ENCODE peak calls at places on chromosomes 2 and 18, in ten cellular contexts. One of them, this sample, is unnamed.

GRCh38 chr18:80241919-80242777 is 5.2 kb downstream of the PARD6G start:
- DNase-seq in adrenal gland: no peak
- DNase-seq in transverse colon: no peak
- DNase-seq in midbrain: no peak
- DNase-seq in neuronal stem cell: no peak
- DNase-seq in naive B cell: no peak
- DNase-seq in HT1080: no peak
- DNase-seq in brain microvascular endothelial cell: no peak
- DNase-seq in GM10248: no peak
- DNase-seq in HTR-8/SVneo: no peak
- DNase-seq in this sample: no peak

GRCh38 chr2:215970425-215970824 is 42.9 kb downstream of the MREG start:
- DNase-seq in adrenal gland: peak; percentile 50
- DNase-seq in transverse colon: no peak
- DNase-seq in midbrain: no peak
- DNase-seq in neuronal stem cell: no peak
- DNase-seq in naive B cell: no peak
- DNase-seq in HT1080: peak; percentile 29
- DNase-seq in brain microvascular endothelial cell: peak; percentile 43
- DNase-seq in GM10248: no peak
- DNase-seq in HTR-8/SVneo: no peak
- DNase-seq in this sample: peak; percentile 21

GRCh38 chr2:31764169-31764568 is 183.4 kb upstream of the SRD5A2 start:
- DNase-seq in adrenal gland: no peak
- DNase-seq in transverse colon: no peak
- DNase-seq in midbrain: no peak
- DNase-seq in neuronal stem cell: no peak
- DNase-seq in naive B cell: no peak
- DNase-seq in HT1080: no peak
- DNase-seq in brain microvascular endothelial cell: no peak
- DNase-seq in GM10248: no peak
- DNase-seq in HTR-8/SVneo: peak; percentile 9
- DNase-seq in this sample: no peak

GRCh38 chr2:32946314-32947075 is at the start of gene LTBP1:
- DNase-seq in adrenal gland: peak; percentile 77
- DNase-seq in transverse colon: peak; percentile 84
- DNase-seq in midbrain: peak; percentile 75
- DNase-seq in neuronal stem cell: peak; percentile 61
- DNase-seq in naive B cell: peak; percentile 49
- DNase-seq in HT1080: peak; percentile 55
- DNase-seq in brain microvascular endothelial cell: peak; percentile 67
- DNase-seq in GM10248: peak; percentile 79
- DNase-seq in HTR-8/SVneo: peak; percentile 77
- DNase-seq in this sample: peak; percentile 88

GRCh38 chr18:3494569-3494968 is 44.6 kb downstream of the TGIF1 start:
- DNase-seq in adrenal gland: no peak
- DNase-seq in transverse colon: no peak
- DNase-seq in midbrain: no peak
- DNase-seq in neuronal stem cell: no peak
- DNase-seq in naive B cell: no peak
- DNase-seq in HT1080: no peak
- DNase-seq in brain microvascular endothelial cell: no peak
- DNase-seq in GM10248: no peak
- DNase-seq in HTR-8/SVneo: no peak
- DNase-seq in this sample: no peak

GRCh38 chr18:48855422-48856377 is 95.1 kb downstream of the SMAD7 start:
- DNase-seq in adrenal gland: no peak
- DNase-seq in transverse colon: no peak
- DNase-seq in midbrain: no peak
- DNase-seq in neuronal stem cell: no peak
- DNase-seq in naive B cell: no peak
- DNase-seq in HT1080: no peak
- DNase-seq in brain microvascular endothelial cell: no peak
- DNase-seq in GM10248: no peak
- DNase-seq in HTR-8/SVneo: no peak
- DNase-seq in this sample: no peak

GRCh38 chr18:30698571-30698970 is 344.0 kb downstream of the DSC3 start:
- DNase-seq in adrenal gland: no peak
- DNase-seq in transverse colon: no peak
- DNase-seq in midbrain: no peak
- DNase-seq in neuronal stem cell: no peak
- DNase-seq in naive B cell: no peak
- DNase-seq in HT1080: no peak
- DNase-seq in brain microvascular endothelial cell: no peak
- DNase-seq in GM10248: no peak
- DNase-seq in HTR-8/SVneo: no peak
- DNase-seq in this sample: no peak

GRCh38 chr2:215746507-215747243 is 266.7 kb downstream of the MREG start:
- DNase-seq in adrenal gland: no peak
- DNase-seq in transverse colon: no peak
- DNase-seq in midbrain: no peak
- DNase-seq in neuronal stem cell: no peak
- DNase-seq in naive B cell: no peak
- DNase-seq in HT1080: no peak
- DNase-seq in brain microvascular endothelial cell: no peak
- DNase-seq in GM10248: no peak
- DNase-seq in HTR-8/SVneo: no peak
- DNase-seq in this sample: no peak

GRCh38 chr2:46036929-46037328 is 260.3 kb upstream of the EPAS1 start:
- DNase-seq in adrenal gland: no peak
- DNase-seq in transverse colon: no peak
- DNase-seq in midbrain: no peak
- DNase-seq in neuronal stem cell: no peak
- DNase-seq in naive B cell: no peak
- DNase-seq in HT1080: peak; percentile 87
- DNase-seq in brain microvascular endothelial cell: peak; percentile 71
- DNase-seq in GM10248: no peak
- DNase-seq in HTR-8/SVneo: no peak
- DNase-seq in this sample: peak; percentile 87

GRCh38 chr2:218152172-218152571 is 14.6 kb downstream of the CXCR1 start:
- DNase-seq in adrenal gland: no peak
- DNase-seq in transverse colon: no peak
- DNase-seq in midbrain: no peak
- DNase-seq in neuronal stem cell: no peak
- DNase-seq in naive B cell: no peak
- DNase-seq in HT1080: no peak
- DNase-seq in brain microvascular endothelial cell: no peak
- DNase-seq in GM10248: no peak
- DNase-seq in HTR-8/SVneo: no peak
- DNase-seq in this sample: no peak

GRCh38 chr18:30623401-30624065 is 419.0 kb downstream of the DSC3 start:
- DNase-seq in adrenal gland: no peak
- DNase-seq in transverse colon: no peak
- DNase-seq in midbrain: no peak
- DNase-seq in neuronal stem cell: no peak
- DNase-seq in naive B cell: no peak
- DNase-seq in HT1080: peak; percentile 33
- DNase-seq in brain microvascular endothelial cell: no peak
- DNase-seq in GM10248: no peak
- DNase-seq in HTR-8/SVneo: peak; percentile 3
- DNase-seq in this sample: no peak

GRCh38 chr2:128291844-128292598 is 26.6 kb downstream of the HS6ST1 start:
- DNase-seq in adrenal gland: no peak
- DNase-seq in transverse colon: no peak
- DNase-seq in midbrain: no peak
- DNase-seq in neuronal stem cell: no peak
- DNase-seq in naive B cell: no peak
- DNase-seq in HT1080: no peak
- DNase-seq in brain microvascular endothelial cell: no peak
- DNase-seq in GM10248: no peak
- DNase-seq in HTR-8/SVneo: no peak
- DNase-seq in this sample: no peak